ENCODE peak calls at places on chromosomes 13 and 19, in four cellular contexts. A is HepG2, H is GM12878, L is K562. D is an unnamed sample.

GRCh38 chr19:53365899-53366493 is 491 bp downstream of the ZNF525 start:
- DNase-seq in A (peak), H (no peak), L (peak), D (no peak)

GRCh38 chr13:35005051-35005450 is 63.0 kb downstream of the NBEA start:
- DNase-seq in A (no peak), H (no peak), L (no peak), D (no peak)

GRCh38 chr13:94345374-94346195 is 133.9 kb downstream of the DCT start:
- DNase-seq in A (peak), H (no peak), L (no peak), D (no peak)

GRCh38 chr19:6568010-6568411 is 22.9 kb downstream of the CD70 start:
- DNase-seq in A (peak), H (no peak), L (no peak), D (no peak)

GRCh38 chr19:16400911-16401675 is 70.7 kb downstream of the EPS15L1 start:
- DNase-seq in A (no peak), H (no peak), L (no peak), D (no peak)

GRCh38 chr19:58166268-58166667 is 15.7 kb upstream of the ZNF329 start:
- DNase-seq in A (no peak), H (no peak), L (no peak), D (no peak)

GRCh38 chr19:49391581-49392399 is 3.7 kb downstream of the KASH5 start:
- DNase-seq in A (peak), H (peak), L (peak), D (peak)

GRCh38 chr13:25881946-25882574 is 169.8 kb downstream of the SHISA2 start:
- DNase-seq in A (no peak), H (no peak), L (no peak), D (peak)

GRCh38 chr13:50236898-50237318 is 221.7 kb downstream of the KCNRG start:
- DNase-seq in A (no peak), H (peak), L (no peak), D (no peak)

GRCh38 chr19:6216996-6217751 is 62.6 kb downstream of the MLLT1 start:
- DNase-seq in A (no peak), H (no peak), L (peak), D (peak)

DNA sequence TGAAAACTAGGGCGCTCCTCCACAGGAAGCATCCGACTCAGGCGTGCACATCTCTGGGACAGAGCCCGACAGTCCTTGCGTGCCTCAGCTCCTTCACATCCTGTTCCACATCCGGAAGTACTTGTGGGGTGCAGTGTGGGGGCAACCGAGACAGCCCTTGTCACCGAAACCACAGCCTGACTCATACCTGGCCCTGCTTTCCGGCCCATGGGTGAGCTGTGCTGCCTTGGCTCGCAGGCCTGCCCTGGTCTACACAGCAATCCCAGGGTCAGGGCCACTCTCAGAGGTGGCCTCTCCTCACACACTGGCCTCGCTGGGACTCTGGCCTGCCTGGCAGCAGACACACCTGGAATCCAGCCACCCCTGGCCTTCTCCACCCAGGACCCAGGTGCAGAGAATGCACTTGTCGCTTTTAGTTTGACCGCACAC is 100.4 kb downstream of the STK24 start:
- DNase-seq in A (no peak), H (peak), L (peak), D (no peak)
- TF ChIP-seq FOXM1 in A (no peak), H (peak), L (no peak), D (no peak)

GRCh38 chr13:43390101-43390500 is 366.7 kb downstream of the DNAJC15 start:
- DNase-seq in A (no peak), H (no peak), L (no peak), D (no peak)
- TF ChIP-seq TARDBP in A (no peak), H (no peak), L (no peak), D (no peak)

GRCh38 chr19:38841180-38841766 is 8.5 kb downstream of the HNRNPL start:
- DNase-seq in A (no peak), H (no peak), L (no peak), D (no peak)

GRCh38 chr19:38842439-38843174 is 7.2 kb downstream of the HNRNPL start:
- DNase-seq in A (no peak), H (no peak), L (no peak), D (no peak)

GRCh38 chr19:38844093-38844686 is 5.6 kb downstream of the HNRNPL start:
- DNase-seq in A (no peak), H (no peak), L (no peak), D (no peak)

GRCh38 chr19:38841787-38842438 is 7.9 kb downstream of the HNRNPL start:
- DNase-seq in A (no peak), H (no peak), L (no peak), D (no peak)

DNA sequence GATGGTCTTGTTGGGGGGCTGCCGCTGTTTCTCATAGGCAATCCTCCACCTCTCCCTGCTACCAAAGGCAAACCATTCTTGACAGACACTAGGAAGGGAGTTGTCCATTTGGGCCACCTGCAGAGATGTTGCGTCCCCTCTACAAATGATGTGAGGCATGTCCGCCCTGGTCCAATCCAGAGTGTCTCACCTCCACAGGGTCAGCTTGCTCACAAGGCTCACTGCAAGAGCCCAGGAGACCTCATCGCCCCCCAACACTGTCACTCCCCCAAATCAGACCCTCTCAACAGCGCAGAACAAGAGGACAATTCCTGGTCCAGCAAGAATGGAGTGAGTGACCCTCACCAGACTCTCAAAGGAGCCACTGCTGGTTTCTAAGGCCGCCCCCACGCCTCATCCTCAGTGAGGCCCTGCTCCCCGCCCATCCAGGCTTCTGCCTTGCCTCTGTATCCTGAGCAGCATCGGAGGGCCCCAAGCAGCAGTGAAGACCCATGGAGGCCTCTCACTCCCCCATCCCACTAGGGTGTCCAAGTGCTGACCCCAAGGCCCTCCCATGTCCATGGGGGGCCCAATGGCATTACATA is 6.5 kb downstream of the HNRNPL start:
- DNase-seq in A (no peak), H (no peak), L (no peak), D (no peak)
- TF ChIP-seq FOXM1 in A (no peak), H (no peak), L (no peak), D (no peak)

DNA sequence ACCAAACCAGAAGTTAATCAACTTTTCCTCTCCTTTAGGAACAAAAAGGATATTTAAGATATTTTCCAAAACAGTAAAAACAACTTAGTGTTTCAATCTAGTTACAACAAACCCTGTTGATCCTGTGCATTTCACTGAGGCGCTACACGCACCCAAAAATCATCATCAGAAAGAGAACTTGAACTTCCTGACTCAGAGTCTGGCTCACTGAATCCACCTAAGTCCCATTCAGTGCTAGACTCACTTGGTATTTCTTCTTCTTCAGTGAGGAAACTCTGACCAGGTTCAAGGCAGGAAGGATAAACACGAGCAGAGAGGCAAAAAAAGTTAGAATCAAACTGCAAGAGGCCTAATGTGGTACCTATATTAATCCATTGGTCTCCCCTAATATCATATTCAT is 2.2 kb downstream of the KBTBD6 start:
- DNase-seq in A (no peak), H (no peak), L (peak), D (no peak)
- TF ChIP-seq TARDBP in A (no peak), H (no peak), L (no peak), D (no peak)

D was measured in HEK293T.